ENCODE peak calls at places on chromosomes 13 and 19, in four cellular contexts. I, L, A and C are unnamed samples.

GRCh38 chr19:32691952-32692726 is 518 bp downstream of the NUDT19 start:
- DNase-seq in I (peak; percentile 94), L (peak; percentile 78), A (peak; percentile 48), C (peak; percentile 81)

GRCh38 chr13:23554000-23554399 is 16.2 kb upstream of the TNFRSF19 start:
- DNase-seq in I (no peak), L (peak; percentile 46), A (no peak), C (peak; percentile 91)

GRCh38 chr13:108102771-108103170 is 112.6 kb downstream of the LIG4 start:
- DNase-seq in I (no peak), L (no peak), A (no peak), C (no peak)

GRCh38 chr19:49447485-49448431 is 3.9 kb downstream of the PIH1D1 start:
- DNase-seq in I (no peak), L (no peak), A (no peak), C (peak; percentile 24)

GRCh38 chr13:112893570-112894422 is 75.2 kb upstream of the MCF2L start:
- DNase-seq in I (peak; percentile 71), L (no peak), A (peak; percentile 5), C (peak; percentile 23)

GRCh38 chr13:39522329-39522728 is 80.7 kb downstream of the LHFPL6 start:
- DNase-seq in I (no peak), L (no peak), A (no peak), C (no peak)

GRCh38 chr13:101512650-101513049 is 60.2 kb downstream of the ITGBL1 start:
- DNase-seq in I (no peak), L (no peak), A (peak; percentile 37), C (no peak)

GRCh38 chr13:107512551-107512950 is 702.8 kb downstream of the LIG4 start:
- DNase-seq in I (no peak), L (no peak), A (no peak), C (no peak)

GRCh38 chr19:55642153-55643002 is 1.1 kb upstream of the ZNF581 start:
- DNase-seq in I (peak; percentile 81), L (no peak), A (no peak), C (peak; percentile 27)

GRCh38 chr13:50914301-50914700 is 4.7 kb downstream of the RNASEH2B start:
- DNase-seq in I (no peak), L (no peak), A (no peak), C (no peak)

GRCh38 chr19:49614096-49614857 is 23.3 kb downstream of the PRR12 start:
- DNase-seq in I (peak; percentile 71), L (peak; percentile 59), A (peak; percentile 85), C (peak; percentile 74)

GRCh38 chr13:20974981-20975585 is 72.5 kb upstream of the XPO4 start:
- DNase-seq in I (no peak), L (no peak), A (no peak), C (no peak)

GRCh38 chr13:112999414-113000177 is 30.6 kb downstream of the MCF2L start:
- DNase-seq in I (peak; percentile 59), L (no peak), A (no peak), C (no peak)

GRCh38 chr13:49616688-49617065 is 11.6 kb upstream of the ARL11 start:
- DNase-seq in I (no peak), L (no peak), A (no peak), C (no peak)

GRCh38 chr13:69243366-69243765 is 864.3 kb upstream of the ATXN8OS start:
- DNase-seq in I (no peak), L (no peak), A (no peak), C (no peak)

GRCh38 chr13:31172001-31172400 is 10.3 kb upstream of the HSPH1 start:
- DNase-seq in I (no peak), L (no peak), A (peak; percentile 16), C (peak; percentile 83)

GRCh38 chr13:48843630-48844380 is 131.9 kb upstream of the FNDC3A start:
- DNase-seq in I (no peak), L (no peak), A (no peak), C (no peak)

GRCh38 chr19:39086401-39086800 is 2.2 kb downstream of the ACP7 start:
- DNase-seq in I (no peak), L (no peak), A (no peak), C (no peak)

GRCh38 chr19:39083599-39083982 is 577 bp upstream of the ACP7 start:
- DNase-seq in I (no peak), L (no peak), A (no peak), C (peak; percentile 44)

GRCh38 chr19:39083983-39084731 is at the start of gene ACP7:
- DNase-seq in I (peak; percentile 71), L (no peak), A (no peak), C (no peak)

GRCh38 chr19:39085392-39085791 is 1.2 kb downstream of the ACP7 start:
- DNase-seq in I (no peak), L (no peak), A (no peak), C (no peak)

GRCh38 chr19:39084732-39085080 is 538 bp downstream of the ACP7 start:
- DNase-seq in I (no peak), L (no peak), A (no peak), C (no peak)
- H3K4me3 ChIP-seq in I (no peak overlapping the region), L (no peak overlapping the region), A (no peak overlapping the region), C (no peak overlapping the region)

GRCh38 chr13:44300895-44301638 is 72.6 kb upstream of the SERP2 start:
- DNase-seq in I (no peak), L (peak; percentile 64), A (peak; percentile 61), C (peak; percentile 93)
- TF ChIP-seq CTCF in I (no peak), L (no peak), A (no peak), C (peak; percentile 23)

GRCh38 chr19:1000591-1001537 is 645 bp downstream of the GRIN3B start:
- DNase-seq in I (peak; percentile 75), L (no peak), A (no peak), C (no peak)
- H3K4me3 ChIP-seq in I (no peak overlapping the region), L (no peak overlapping the region), A (no peak overlapping the region), C (no peak overlapping the region)

GRCh38 chr13:58160980-58161379 is 529.4 kb downstream of the PCDH17 start:
- DNase-seq in I (no peak), L (no peak), A (no peak), C (no peak)

GRCh38 chr13:58165617-58166016 is 534.1 kb downstream of the PCDH17 start:
- DNase-seq in I (no peak), L (no peak), A (no peak), C (no peak)
- TF ChIP-seq CTCF in I (no peak), L (no peak), A (no peak), C (no peak)

GRCh38 chr19:40420451-40420765 is 5.4 kb downstream of the SERTAD1 start:
- DNase-seq in I (no peak), L (no peak), A (no peak), C (no peak)
- H3K4me3 ChIP-seq in I (peak overlapping the region; percentile 65), L (peak overlapping the region; percentile 63), A (peak overlapping the region; percentile 63), C (peak overlapping the region; percentile 70)

GRCh38 chr19:57903298-57904174 is 12.9 kb downstream of the ZNF417 start:
- DNase-seq in I (no peak), L (no peak), A (no peak), C (peak; percentile 47)
- TF ChIP-seq CTCF in I (peak; percentile 40), L (peak; percentile 49), A (peak; percentile 39), C (peak; percentile 47)